ENCODE peak calls at places on chromosomes 12 and 14, in seven cellular contexts. I is GM13977; Y is RPMI7951; X is stimulated activated CD8-positive, alpha-beta memory T cell treated with anti-CD3 and anti-CD28 coated beads, Interleukin-12 subunit alpha, Interleukin-12 subunit beta, amount 100 ng/mL, for 1 hour; K is activated T-helper 1 cell treated with anti-CD3 and anti-CD28 coated beads, Interleukin-12 subunit alpha, Interleukin-12 subunit beta, Interleukin-2, Interleukin-4 antibody, amounts not matched to agents 30 ng/mL and 10 ng/mL and 1 ng/mL, durations not matched to agents 14 hours and 24 hours and 36 hours; V is iPS-NIHi11; T is fibroblast of the conjunctiva. B is an unnamed sample.

GRCh38 chr12:104720346-104721064 is 237.6 kb downstream of the SLC41A2 start:
- DNase-seq in I (peak), Y (peak), X (peak), K (peak), V (no peak), T (no peak), B (no peak)

GRCh38 chr14:95993768-95994592 is 45.2 kb upstream of the C14orf132 start:
- DNase-seq in I (peak), Y (peak), X (peak), K (peak), V (peak), T (peak), B (no peak)

GRCh38 chr14:34359423-34360120 is 102.5 kb downstream of the SPTSSA start:
- DNase-seq in I (no peak), Y (peak), X (no peak), K (no peak), V (no peak), T (no peak), B (no peak)

GRCh38 chr14:51547260-51547659 is 104.5 kb upstream of the FRMD6 start:
- DNase-seq in I (no peak), Y (peak), X (no peak), K (no peak), V (no peak), T (peak), B (no peak)

GRCh38 chr12:74685385-74685784 is 147.8 kb downstream of the ATXN7L3B start:
- DNase-seq in I (no peak), Y (no peak), X (no peak), K (no peak), V (no peak), T (no peak), B (no peak)

GRCh38 chr14:100680439-100681051 is 46.1 kb upstream of the DLK1 start:
- DNase-seq in I (no peak), Y (peak), X (no peak), K (no peak), V (no peak), T (no peak), B (no peak)

GRCh38 chr12:95386056-95386455 is 87.9 kb upstream of the METAP2 start:
- DNase-seq in I (no peak), Y (no peak), X (no peak), K (no peak), V (no peak), T (peak), B (no peak)

GRCh38 chr12:77122236-77122635 is 56.9 kb upstream of the E2F7 start:
- DNase-seq in I (no peak), Y (peak), X (no peak), K (no peak), V (no peak), T (peak), B (no peak)